ENCODE peak calls at places on chromosomes 3 and 15, in ten cellular contexts. E is thyroid gland; K is aorta; P is effector memory CD4-positive, alpha-beta T cell; R is right atrium auricular region; I is Panc1; Y is HCT116; T is OCI-LY7; G is hepatocyte; V is thoracic aorta. N is an unnamed sample.

GRCh38 chr15:27820232-27820631 is 278.9 kb downstream of the OCA2 start:
- DNase-seq in Y (no peak), V (no peak), G (no peak), P (no peak), T (no peak), K (no peak), I (no peak), E (no peak), R (no peak), N (no peak)

GRCh38 chr3:112464264-112464663 is 35.0 kb downstream of the BTLA start:
- DNase-seq in K (no peak), P (no peak), G (no peak), Y (no peak), I (no peak), R (no peak), E (no peak), V (no peak), T (peak; percentile 58), N (no peak)

GRCh38 chr3:197516517-197516889 is 39.3 kb downstream of the BDH1 start:
- DNase-seq in V (no peak), I (peak; percentile 67), G (peak; percentile 87), T (no peak), Y (peak; percentile 83), R (no peak), E (no peak), K (no peak), P (no peak), N (peak; percentile 89)

GRCh38 chr3:149936812-149937230 is 33.9 kb downstream of the PFN2 start:
- DNase-seq in E (peak; percentile 45), R (no peak), I (peak; percentile 73), T (peak; percentile 39), G (peak; percentile 67), P (peak; percentile 7), K (no peak), Y (peak; percentile 31), V (no peak), N (peak; percentile 43)

GRCh38 chr3:183033746-183034145 is 53.4 kb upstream of the DCUN1D1 start:
- DNase-seq in K (no peak), I (no peak), R (no peak), G (no peak), P (no peak), V (no peak), Y (no peak), E (no peak), T (no peak), N (no peak)

GRCh38 chr3:38046027-38046426 is 7.0 kb downstream of the DLEC1 start:
- DNase-seq in Y (no peak), V (no peak), P (no peak), G (no peak), K (no peak), I (no peak), T (no peak), E (no peak), R (no peak), N (no peak)

GRCh38 chr3:57088503-57088902 is 28.0 kb downstream of the SPATA12 start:
- DNase-seq in T (no peak), V (no peak), E (no peak), I (no peak), R (no peak), G (no peak), Y (no peak), P (no peak), K (no peak), N (no peak)

GRCh38 chr3:9070961-9071360 is 107.7 kb upstream of the RAD18 start:
- DNase-seq in I (no peak), K (no peak), P (no peak), G (no peak), Y (no peak), E (no peak), T (no peak), R (no peak), V (no peak), N (no peak)

GRCh38 chr3:131072845-131073244 is 46.2 kb downstream of the NEK11 start:
- DNase-seq in Y (no peak), K (no peak), R (peak; percentile 68), I (no peak), P (no peak), V (no peak), G (peak; percentile 22), E (no peak), T (no peak), N (no peak)

GRCh38 chr3:193883551-193883950 is 252.4 kb upstream of the HES1 start:
- DNase-seq in V (no peak), P (no peak), I (no peak), K (no peak), G (no peak), E (no peak), R (no peak), T (no peak), Y (no peak), N (peak; percentile 67)

GRCh38 chr3:9606108-9606507 is 43.2 kb upstream of the MTMR14 start:
- DNase-seq in R (no peak), P (no peak), T (no peak), G (no peak), Y (no peak), K (no peak), V (no peak), E (no peak), I (no peak), N (no peak)

GRCh38 chr3:45551214-45552010 is 43.1 kb upstream of the LIMD1 start:
- DNase-seq in G (peak; percentile 72), R (peak; percentile 86), K (peak; percentile 91), Y (peak; percentile 39), E (peak; percentile 44), I (no peak), P (no peak), V (peak; percentile 75), T (no peak), N (peak; percentile 98)

GRCh38 chr3:141386611-141387110 is 18.4 kb downstream of the ZBTB38 start:
- DNase-seq in I (no peak), P (no peak), T (peak; percentile 82), R (no peak), E (no peak), K (no peak), V (no peak), Y (no peak), G (no peak), N (no peak)
- H3K4me3 ChIP-seq in I (no peak overlapping the region), P (peak overlapping the region; percentile 34), T (peak overlapping the region; percentile 71), R (no peak overlapping the region), E (no peak overlapping the region), K (no peak overlapping the region), V (peak overlapping the region; percentile 32), Y (no peak overlapping the region), G (no peak overlapping the region), N (no peak overlapping the region)

GRCh38 chr3:12437223-12437605 is 47.1 kb upstream of the TSEN2 start:
- DNase-seq in G (no peak), I (no peak), V (no peak), K (no peak), Y (no peak), R (peak; percentile 54), P (no peak), E (no peak), T (no peak), N (no peak)
- H3K4me1 ChIP-seq in G (peaks cover 2% of the 10 kb centered on the region), I (peaks cover 22% of the 10 kb centered on the region), V (no peaks in the 10 kb centered on the region), K (no peaks in the 10 kb centered on the region), Y (peaks cover 12% of the 10 kb centered on the region), R (no peaks in the 10 kb centered on the region), P (no peaks in the 10 kb centered on the region), E (peaks cover 6% of the 10 kb centered on the region), T (no peaks in the 10 kb centered on the region), N (no peaks in the 10 kb centered on the region)

DNA sequence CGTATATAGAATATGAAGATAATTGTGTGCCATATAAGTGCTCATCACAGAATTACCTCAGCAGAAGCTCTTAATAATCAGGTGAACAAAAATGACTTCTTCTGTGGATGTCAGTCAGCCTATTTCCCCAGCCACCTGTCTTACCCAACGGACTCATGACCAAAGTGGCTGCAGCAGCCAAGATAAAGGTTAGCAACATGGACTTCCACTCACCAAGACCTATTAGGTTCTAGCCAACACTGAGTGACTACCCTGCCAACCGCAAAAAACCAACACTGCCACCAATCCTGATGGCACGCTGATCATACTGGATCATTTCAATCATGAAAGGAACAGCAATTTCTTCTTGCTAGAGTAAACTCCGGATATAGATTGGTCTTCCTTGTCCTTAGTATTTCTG is 12.1 kb downstream of the SEC11A start:
- DNase-seq in P (no peak), R (no peak), V (no peak), G (no peak), K (no peak), I (no peak), Y (no peak), E (no peak), T (no peak), N (no peak)
- H3K27ac ChIP-seq in P (no peak overlapping the region), R (no peak overlapping the region), V (no peak overlapping the region), G (no peak overlapping the region), K (no peak overlapping the region), I (no peak overlapping the region), Y (no peak overlapping the region), E (no peak overlapping the region), T (no peak overlapping the region), N (no peak overlapping the region)

GRCh38 chr3:141816958-141817357 is 53.8 kb downstream of the GRK7 start:
- DNase-seq in V (no peak), I (no peak), Y (no peak), P (no peak), R (no peak), K (no peak), E (no peak), T (no peak), G (no peak), N (no peak)
- H3K4me3 ChIP-seq in V (no peak overlapping the region), I (no peak overlapping the region), Y (no peak overlapping the region), P (no peak overlapping the region), R (no peak overlapping the region), K (no peak overlapping the region), E (no peak overlapping the region), T (no peak overlapping the region), G (no peak overlapping the region), N (no peak overlapping the region)

GRCh38 chr15:90588427-90588826 is 58.7 kb downstream of the CRTC3 start:
- DNase-seq in Y (no peak), K (no peak), G (no peak), P (no peak), T (no peak), R (no peak), V (no peak), E (no peak), I (no peak), N (no peak)
- H3K4me1 ChIP-seq in Y (no peaks in the 10 kb centered on the region), K (no peaks in the 10 kb centered on the region), G (no peaks in the 10 kb centered on the region), P (peaks cover 10% of the 10 kb centered on the region), T (peaks cover 23% of the 10 kb centered on the region), R (no peaks in the 10 kb centered on the region), V (peaks cover 24% of the 10 kb centered on the region), E (peaks cover 28% of the 10 kb centered on the region), I (no peaks in the 10 kb centered on the region), N (no peaks in the 10 kb centered on the region)

DNA sequence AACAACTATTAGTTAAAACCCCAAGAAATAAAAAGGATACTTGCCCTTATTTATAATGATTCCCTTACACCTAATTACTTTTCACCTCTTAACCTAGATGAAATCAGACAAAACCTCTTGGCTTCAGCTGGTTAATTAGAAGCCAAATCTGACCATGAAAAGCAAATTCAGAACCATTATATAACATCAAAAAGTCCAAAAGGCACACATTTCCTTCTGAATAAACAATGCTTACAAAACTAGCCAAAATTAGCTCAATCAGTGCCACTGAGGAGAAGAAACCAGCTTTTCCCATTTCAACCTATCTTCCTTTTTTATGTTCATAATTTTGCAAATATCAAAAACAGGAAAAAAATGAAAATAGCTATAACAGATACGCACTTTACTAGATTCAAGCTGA is 3.2 kb downstream of the EHHADH start:
- DNase-seq in K (no peak), E (no peak), T (no peak), Y (no peak), V (no peak), G (no peak), I (no peak), P (no peak), R (no peak), N (no peak)
- H3K27ac ChIP-seq in K (no peak overlapping the region), E (no peak overlapping the region), T (no peak overlapping the region), Y (no peak overlapping the region), V (no peak overlapping the region), G (no peak overlapping the region), I (no peak overlapping the region), P (no peak overlapping the region), R (no peak overlapping the region), N (no peak overlapping the region)

GRCh38 chr15:89330119-89330518 is 4.5 kb downstream of the POLG start:
- DNase-seq in V (no peak), Y (no peak), K (peak; percentile 51), T (no peak), P (no peak), G (no peak), R (no peak), E (no peak), I (no peak), N (no peak)
- H3K4me3 ChIP-seq in V (no peak overlapping the region), Y (no peak overlapping the region), K (no peak overlapping the region), T (no peak overlapping the region), P (no peak overlapping the region), G (no peak overlapping the region), R (no peak overlapping the region), E (no peak overlapping the region), I (no peak overlapping the region), N (no peak overlapping the region)